ENCODE peak calls at places on chromosome 18, in nine cellular contexts. B is ELR, R is fibroblast of lung, H is GM20000, Q is body of pancreas, N is naive B cell, X is cardiac fibroblast, Z is HS-5, U is amygdala. I is an unnamed sample.

GRCh38 chr18:49168970-49169619 is 218.3 kb upstream of the SMAD7 start:
- DNase-seq in B (no peak), R (no peak), H (peak), Q (peak), N (no peak), X (no peak), Z (no peak), U (no peak), I (no peak)

GRCh38 chr18:26617151-26617554 is 68.8 kb upstream of the KCTD1 start:
- DNase-seq in B (peak), R (peak), H (no peak), Q (no peak), N (no peak), X (peak), Z (peak), U (no peak), I (peak)

GRCh38 chr18:36625386-36625785 is 203.4 kb downstream of the TPGS2 start:
- DNase-seq in B (no peak), R (no peak), H (no peak), Q (no peak), N (no peak), X (no peak), Z (no peak), U (no peak), I (no peak)

GRCh38 chr18:78242307-78242643 is 737.3 kb upstream of the SALL3 start:
- DNase-seq in B (no peak), R (peak), H (no peak), Q (no peak), N (no peak), X (peak), Z (no peak), U (no peak), I (no peak)

GRCh38 chr18:73987247-73987980 is 160.2 kb downstream of the FBXO15 start:
- DNase-seq in B (no peak), R (no peak), H (no peak), Q (no peak), N (no peak), X (peak), Z (no peak), U (no peak), I (no peak)

GRCh38 chr18:55778731-55779460 is 190.9 kb upstream of the TCF4 start:
- DNase-seq in B (peak), R (no peak), H (peak), Q (no peak), N (peak), X (peak), Z (no peak), U (no peak), I (no peak)

GRCh38 chr18:70380915-70381896 is 92.4 kb downstream of the SOCS6 start:
- DNase-seq in B (no peak), R (peak), H (no peak), Q (peak), N (no peak), X (no peak), Z (no peak), U (peak), I (no peak)

GRCh38 chr18:73007195-73007934 is 139.6 kb upstream of the NETO1 start:
- DNase-seq in B (no peak), R (no peak), H (peak), Q (no peak), N (peak), X (no peak), Z (no peak), U (no peak), I (no peak)

GRCh38 chr18:26456070-26456491 is 92.3 kb downstream of the KCTD1 start:
- DNase-seq in B (no peak), R (no peak), H (no peak), Q (no peak), N (no peak), X (peak), Z (no peak), U (no peak), I (no peak)

GRCh38 chr18:26919656-26920055 is 54.1 kb upstream of the AQP4 start:
- DNase-seq in B (no peak), R (no peak), H (no peak), Q (no peak), N (no peak), X (peak), Z (no peak), U (no peak), I (no peak)

GRCh38 chr18:79511671-79512301 is 116.1 kb downstream of the NFATC1 start:
- DNase-seq in B (no peak), R (no peak), H (no peak), Q (peak), N (no peak), X (no peak), Z (no peak), U (no peak), I (no peak)

GRCh38 chr18:55470826-55471225 is 117.2 kb downstream of the TCF4 start:
- DNase-seq in B (no peak), R (no peak), H (no peak), Q (no peak), N (no peak), X (no peak), Z (no peak), U (no peak), I (no peak)

GRCh38 chr18:53941601-53942335 is 282.7 kb downstream of the MBD2 start:
- DNase-seq in B (no peak), R (no peak), H (no peak), Q (no peak), N (no peak), X (peak), Z (no peak), U (no peak), I (no peak)

GRCh38 chr18:54939375-54939917 is 19.8 kb downstream of the CCDC68 start:
- DNase-seq in B (peak), R (no peak), H (no peak), Q (no peak), N (no peak), X (no peak), Z (no peak), U (no peak), I (no peak)

GRCh38 chr18:5518899-5519371 is 24.9 kb downstream of the EPB41L3 start:
- DNase-seq in B (no peak), R (peak), H (no peak), Q (no peak), N (no peak), X (peak), Z (no peak), U (no peak), I (peak)

GRCh38 chr18:40926679-40927078 is 1028.4 kb upstream of the PIK3C3 start:
- DNase-seq in B (no peak), R (no peak), H (no peak), Q (no peak), N (no peak), X (no peak), Z (no peak), U (no peak), I (no peak)

GRCh38 chr18:27185025-27185763 is at the start of gene CHST9:
- DNase-seq in B (no peak), R (no peak), H (peak), Q (peak), N (no peak), X (no peak), Z (no peak), U (no peak), I (no peak)

GRCh38 chr18:2994603-2995432 is 18.1 kb downstream of the LPIN2 start:
- DNase-seq in B (no peak), R (no peak), H (peak), Q (no peak), N (peak), X (no peak), Z (no peak), U (no peak), I (no peak)

GRCh38 chr18:13568443-13569392 is 157.6 kb downstream of the FAM210A start:
- DNase-seq in B (no peak), R (no peak), H (peak), Q (no peak), N (no peak), X (no peak), Z (no peak), U (no peak), I (no peak)

GRCh38 chr18:30886998-30887397 is 155.5 kb downstream of the DSC3 start:
- DNase-seq in B (no peak), R (no peak), H (no peak), Q (no peak), N (no peak), X (no peak), Z (no peak), U (no peak), I (no peak)

GRCh38 chr18:46332956-46333355 is 228.8 kb downstream of the HAUS1 start:
- DNase-seq in B (no peak), R (no peak), H (no peak), Q (peak), N (no peak), X (no peak), Z (no peak), U (no peak), I (no peak)

GRCh38 chr18:53817976-53818950 is 406.2 kb downstream of the MBD2 start:
- DNase-seq in B (no peak), R (no peak), H (no peak), Q (no peak), N (no peak), X (no peak), Z (no peak), U (no peak), I (no peak)

GRCh38 chr18:51266736-51267135 is 69.3 kb upstream of the MEX3C start:
- DNase-seq in B (peak), R (no peak), H (no peak), Q (no peak), N (no peak), X (peak), Z (no peak), U (no peak), I (no peak)

GRCh38 chr18:10149768-10150556 is 236.1 kb downstream of the VAPA start:
- DNase-seq in B (no peak), R (no peak), H (no peak), Q (no peak), N (no peak), X (no peak), Z (no peak), U (no peak), I (no peak)

GRCh38 chr18:8439091-8439490 is 170.1 kb upstream of the RAB12 start:
- DNase-seq in B (no peak), R (no peak), H (no peak), Q (no peak), N (no peak), X (no peak), Z (no peak), U (no peak), I (no peak)

GRCh38 chr18:73683618-73684238 is 463.9 kb downstream of the FBXO15 start:
- DNase-seq in B (no peak), R (peak), H (no peak), Q (no peak), N (no peak), X (peak), Z (no peak), U (no peak), I (no peak)

GRCh38 chr18:27124196-27124595 is 60.9 kb downstream of the CHST9 start:
- DNase-seq in B (no peak), R (no peak), H (no peak), Q (no peak), N (no peak), X (no peak), Z (no peak), U (no peak), I (no peak)